ENCODE peak calls at places on chromosome 19, in four cellular contexts. C is stimulated activated CD4-positive, alpha-beta T cell treated with anti-CD3 and anti-CD28 coated beads, Interleukin-15, amount 100 ng/mL, for 1 hour; A is EL; E is central memory CD8-positive, alpha-beta T cell. Z is an unnamed sample.

GRCh38 chr19:48724796-48725753 is 5.5 kb upstream of the MAMSTR start:
- DNase-seq in C (no peak), A (peak; percentile 96), E (no peak), Z (peak; percentile 57)

GRCh38 chr19:33950141-33950805 is 153.6 kb downstream of the KCTD15 start:
- DNase-seq in C (no peak), A (no peak), E (no peak), Z (no peak)

GRCh38 chr19:38840583-38840968 is 9.0 kb upstream of the ECH1 start:
- DNase-seq in C (no peak), A (no peak), E (no peak), Z (peak; percentile 0)

GRCh38 chr19:13018037-13018914 is 23.0 kb downstream of the NFIX start:
- DNase-seq in C (no peak), A (peak; percentile 23), E (no peak), Z (peak; percentile 72)

GRCh38 chr19:45595814-45596213 is 6.2 kb downstream of the GPR4 start:
- DNase-seq in C (no peak), A (no peak), E (no peak), Z (no peak)

GRCh38 chr19:3184847-3185481 is 766 bp upstream of the NCLN start:
- DNase-seq in C (peak; percentile 49), A (no peak), E (peak; percentile 61), Z (peak; percentile 68)

GRCh38 chr19:6707011-6707657 is 13.3 kb downstream of the C3 start:
- DNase-seq in C (no peak), A (no peak), E (no peak), Z (no peak)

GRCh38 chr19:36025541-36025940 is 7.1 kb downstream of the CLIP3 start:
- DNase-seq in C (no peak), A (no peak), E (no peak), Z (no peak)

GRCh38 chr19:12668937-12669271 is 2.3 kb downstream of the WDR83 start:
- DNase-seq in C (peak; percentile 49), A (peak; percentile 75), E (peak; percentile 58), Z (peak; percentile 83)

GRCh38 chr19:52351512-52351911 is 15.5 kb downstream of the ZNF610 start:
- DNase-seq in C (no peak), A (no peak), E (no peak), Z (no peak)

GRCh38 chr19:3084943-3085342 is 9.2 kb upstream of the GNA11 start:
- DNase-seq in C (no peak), A (no peak), E (no peak), Z (no peak)

GRCh38 chr19:44988896-44989563 is 12.2 kb upstream of the RELB start:
- DNase-seq in C (peak; percentile 55), A (peak; percentile 64), E (peak; percentile 47), Z (peak; percentile 87)

GRCh38 chr19:29393915-29394460 is 131.8 kb upstream of the VSTM2B start:
- DNase-seq in C (no peak), A (no peak), E (no peak), Z (no peak)

GRCh38 chr19:29367701-29368306 is 154.9 kb upstream of the UQCRFS1 start:
- DNase-seq in C (no peak), A (no peak), E (no peak), Z (no peak)

GRCh38 chr19:18118420-18119242 is 21.1 kb downstream of the MAST3 start:
- DNase-seq in C (no peak), A (no peak), E (no peak), Z (no peak)

GRCh38 chr19:33404916-33405315 is 31.4 kb downstream of the CEBPG start:
- DNase-seq in C (no peak), A (no peak), E (no peak), Z (no peak)

GRCh38 chr19:17937371-17937900 is 4.6 kb downstream of the CCDC124 start:
- DNase-seq in C (no peak), A (no peak), E (no peak), Z (no peak)

GRCh38 chr19:16614941-16615340 is 13.1 kb downstream of the MED26 start:
- DNase-seq in C (no peak), A (no peak), E (no peak), Z (no peak)

Z was measured in GM03348.